ENCODE peak calls at places on chromosomes 4 and X, in seven cellular contexts. W is OCI-LY7, Y is heart right ventricle, U is epithelial cell of esophagus, P is right lobe of liver, T is AG04449, L is GM23338. H is an unnamed sample.

GRCh38 chr4:159279084-159279483 is 176.2 kb downstream of the RAPGEF2 start:
- DNase-seq in U (no peak), T (no peak), Y (no peak), L (no peak), W (no peak), P (no peak), H (no peak)

GRCh38 chrX:1181131-1181530 is 31.3 kb downstream of the CRLF2 start:
- DNase-seq in L (no peak), T (no peak), Y (no peak), U (no peak), P (no peak), W (no peak), H (no peak)

GRCh38 chr4:123922847-123923246 is 526.3 kb downstream of the SPRY1 start:
- DNase-seq in U (peak; percentile 28), P (no peak), T (no peak), L (no peak), W (no peak), Y (no peak), H (no peak)

GRCh38 chr4:128060130-128060619 is 937 bp upstream of the LARP1B start:
- DNase-seq in W (no peak), U (peak; percentile 6), P (no peak), Y (no peak), T (no peak), L (no peak), H (no peak)

GRCh38 chrX:40646489-40647306 is 663 bp downstream of the CXorf38 start:
- DNase-seq in W (peak; percentile 33), T (no peak), P (peak; percentile 80), L (peak; percentile 11), U (peak; percentile 24), Y (peak; percentile 39), H (no peak)

GRCh38 chr4:71377561-71377960 is 38.7 kb downstream of the SLC4A4 start:
- DNase-seq in W (no peak), P (no peak), U (peak; percentile 61), L (no peak), Y (no peak), T (peak; percentile 36), H (peak; percentile 70)

GRCh38 chr4:186570193-186570996 is 15.0 kb upstream of the MTNR1A start:
- DNase-seq in T (peak; percentile 21), L (no peak), U (peak; percentile 62), W (no peak), Y (no peak), P (no peak), H (no peak)

GRCh38 chrX:13647709-13648212 is 5.2 kb upstream of the TCEANC start:
- DNase-seq in L (no peak), W (no peak), P (no peak), U (peak; percentile 36), Y (peak; percentile 14), T (no peak), H (no peak)

GRCh38 chr4:112379306-112379705 is 82.1 kb downstream of the ALPK1 start:
- DNase-seq in U (no peak), L (peak; percentile 93), P (peak; percentile 45), W (no peak), T (no peak), Y (peak; percentile 12), H (no peak)

GRCh38 chr4:72218953-72219352 is 187.2 kb downstream of the NPFFR2 start:
- DNase-seq in P (no peak), Y (no peak), T (no peak), L (no peak), U (peak; percentile 60), W (no peak), H (no peak)

GRCh38 chr4:184395451-184395917 is 78.9 kb downstream of the IRF2 start:
- DNase-seq in W (no peak), U (no peak), Y (no peak), P (no peak), L (no peak), T (no peak), H (no peak)

GRCh38 chr4:163663454-163664225 is 169.2 kb downstream of the TMA16 start:
- DNase-seq in T (no peak), U (no peak), P (no peak), W (peak; percentile 93), L (no peak), Y (no peak), H (no peak)

GRCh38 chr4:148445071-148445902 is 3.1 kb upstream of the NR3C2 start:
- DNase-seq in Y (peak; percentile 70), L (peak; percentile 74), W (peak; percentile 53), U (no peak), P (peak; percentile 77), T (no peak), H (no peak)

GRCh38 chr4:148447672-148448071 is 5.5 kb upstream of the NR3C2 start:
- DNase-seq in Y (no peak), T (no peak), P (no peak), L (no peak), W (no peak), U (peak; percentile 9), H (no peak)

GRCh38 chr4:148443550-148444295 is 1.5 kb upstream of the NR3C2 start:
- DNase-seq in L (peak; percentile 28), U (peak; percentile 6), T (no peak), Y (peak; percentile 42), W (peak; percentile 11), P (peak; percentile 68), H (no peak)

GRCh38 chr4:148444296-148445070 is 2.3 kb upstream of the NR3C2 start:
- DNase-seq in W (peak; percentile 14), L (peak; percentile 71), P (peak; percentile 60), Y (peak; percentile 55), T (no peak), U (no peak), H (no peak)

GRCh38 chr4:148445903-148446261 is 3.7 kb upstream of the NR3C2 start:
- DNase-seq in Y (no peak), L (peak; percentile 13), W (no peak), T (no peak), U (no peak), P (no peak), H (no peak)
- H3K4me3 ChIP-seq in Y (peak overlapping the region; percentile 62), L (peak overlapping the region; percentile 67), W (peak overlapping the region; percentile 82), T (peak overlapping the region; percentile 51), U (peak overlapping the region; percentile 1), P (peak overlapping the region; percentile 85), H (peak overlapping the region; percentile 31)

GRCh38 chr4:134762053-134762452 is 560.5 kb upstream of the PABPC4L start:
- DNase-seq in T (no peak), W (peak; percentile 4), Y (no peak), U (no peak), P (no peak), L (peak; percentile 42), H (no peak)
- TF ChIP-seq CTCF in T (no peak), W (peak; percentile 61), Y (no peak), U (peak; percentile 30), P (no peak), L (peak; percentile 55), H (no peak)

GRCh38 chr4:8435656-8436121 is 4.8 kb downstream of the ACOX3 start:
- DNase-seq in T (no peak), L (peak; percentile 18), U (peak; percentile 7), P (no peak), Y (no peak), W (peak; percentile 77), H (no peak)
- H3K4me3 ChIP-seq in T (peak overlapping the region; percentile 20), L (no peak overlapping the region), U (peak overlapping the region; percentile 39), P (peak overlapping the region; percentile 11), Y (peak overlapping the region; percentile 11), W (peak overlapping the region; percentile 64), H (no peak overlapping the region)

GRCh38 chrX:145533534-145533933 is 284.1 kb upstream of the SLITRK2 start:
- DNase-seq in L (no peak), Y (no peak), U (no peak), P (no peak), T (no peak), W (no peak), H (no peak)

GRCh38 chrX:145532176-145532780 is 285.0 kb downstream of the SPANXN1 start:
- DNase-seq in Y (no peak), L (no peak), W (no peak), P (no peak), T (no peak), U (no peak), H (no peak)
- TF ChIP-seq CTCF in Y (no peak), L (no peak), W (no peak), P (no peak), T (no peak), U (no peak), H (no peak)

DNA sequence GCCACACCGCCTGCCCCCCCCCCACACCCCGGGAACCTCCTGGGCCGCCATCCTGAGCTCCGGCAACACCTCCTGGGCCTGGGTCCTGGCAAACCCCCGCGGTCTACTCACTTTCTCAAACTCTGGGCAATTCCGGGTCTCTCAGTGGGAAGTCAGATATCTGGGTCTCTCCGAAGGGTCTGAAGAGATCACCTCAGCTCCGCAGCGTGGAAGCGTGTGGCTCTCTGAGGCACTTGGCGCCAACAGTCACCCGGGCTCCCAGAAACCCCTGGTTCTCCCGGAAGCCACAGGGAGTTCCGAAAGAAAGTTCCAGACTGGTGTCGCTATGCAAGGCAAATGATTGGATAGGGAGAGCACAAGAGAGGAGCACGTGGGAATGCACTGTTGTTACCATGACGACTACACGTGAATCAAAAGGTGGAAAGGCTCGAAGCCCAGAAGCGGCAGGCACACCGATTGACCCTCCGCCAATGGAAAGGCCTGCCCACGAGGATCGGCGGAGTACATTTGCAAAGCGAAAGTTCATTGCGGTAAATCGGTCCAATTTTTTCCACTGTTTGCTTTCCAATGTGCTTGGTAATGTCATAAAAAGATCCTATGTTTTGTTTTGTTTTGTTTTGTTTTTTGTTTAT is at the start of gene PNMA6E:
- DNase-seq in P (no peak), T (no peak), W (no peak), L (peak; percentile 22), U (no peak), Y (no peak), H (no peak)
- H3K4me3 ChIP-seq in P (no peak within 1 kb of the TSS), T (no peak within 1 kb of the TSS), W (no peak within 1 kb of the TSS), L (no peak within 1 kb of the TSS), U (no peak within 1 kb of the TSS), Y (no peak within 1 kb of the TSS), H (no peak within 1 kb of the TSS)

GRCh38 chr4:95869961-95870500 is 30.1 kb downstream of the PDHA2 start:
- DNase-seq in U (peak; percentile 36), T (no peak), Y (no peak), L (peak; percentile 36), P (no peak), W (no peak), H (no peak)
- TF ChIP-seq CTCF in U (no peak), T (no peak), Y (no peak), L (no peak), P (no peak), W (no peak), H (no peak)

H was measured in HFF-Myc.